ENCODE peak calls at places on chromosomes 11 and 22, in nine cellular contexts. U is left ventricle myocardium inferior, O is psoas muscle, A is prostate gland, I is uterus, T is tibial nerve, Y is HCT116, G is ascending aorta, B is PC-9. D is an unnamed sample.

GRCh38 chr11:14148653-14149273 is 186.2 kb downstream of the SPON1 start:
- DNase-seq in I (no peak), G (no peak), A (no peak), T (no peak), Y (peak; percentile 29), B (peak; percentile 49), O (no peak), U (no peak), D (no peak)

GRCh38 chr11:105937738-105938137 is 84.3 kb downstream of the MSANTD4 start:
- DNase-seq in U (no peak), B (no peak), T (no peak), Y (peak; percentile 31), I (no peak), G (no peak), A (no peak), O (no peak), D (no peak)

GRCh38 chr11:8068605-8069221 is 12.3 kb upstream of the TUB start:
- DNase-seq in O (peak; percentile 84), I (peak; percentile 71), G (no peak), A (no peak), T (peak; percentile 62), U (peak; percentile 46), B (peak; percentile 67), Y (no peak), D (peak; percentile 76)

GRCh38 chr22:30181459-30182353 is 64.9 kb downstream of the LIF start:
- DNase-seq in A (no peak), U (no peak), B (no peak), Y (no peak), I (no peak), T (no peak), O (no peak), G (no peak), D (no peak)

GRCh38 chr11:2137202-2138071 is 1.8 kb downstream of the IGF2 start:
- DNase-seq in Y (peak; percentile 36), I (peak; percentile 71), B (no peak), O (peak; percentile 81), G (no peak), U (peak; percentile 71), A (peak; percentile 43), T (peak; percentile 37), D (peak; percentile 72)

GRCh38 chr11:111334495-111335123 is 36.3 kb downstream of the POU2AF3 start:
- DNase-seq in U (no peak), G (no peak), I (no peak), T (no peak), B (peak; percentile 84), Y (no peak), O (no peak), A (peak; percentile 73), D (no peak)

GRCh38 chr11:116879789-116880402 is 42.5 kb upstream of the APOA1 start:
- DNase-seq in U (no peak), T (no peak), B (peak; percentile 65), Y (peak; percentile 51), I (peak; percentile 33), O (no peak), A (peak; percentile 26), G (no peak), D (peak; percentile 48)

GRCh38 chr11:66956689-66957290 is 1.4 kb downstream of the PC start:
- DNase-seq in I (no peak), G (no peak), A (no peak), U (no peak), B (peak; percentile 50), Y (no peak), T (peak; percentile 25), O (no peak), D (no peak)

GRCh38 chr22:26642465-26643367 is 14.7 kb upstream of the MIAT start:
- DNase-seq in I (no peak), Y (no peak), A (no peak), B (no peak), G (no peak), O (no peak), U (peak; percentile 32), T (no peak), D (peak; percentile 29)

GRCh38 chr22:30444632-30445437 is 19.3 kb downstream of the MTFP1 start:
- DNase-seq in U (no peak), O (no peak), A (no peak), Y (peak; percentile 54), T (no peak), B (no peak), I (no peak), G (no peak), D (no peak)

GRCh38 chr11:2434506-2435255 is 9.6 kb downstream of the TRPM5 start:
- DNase-seq in T (no peak), B (no peak), A (no peak), I (no peak), O (peak; percentile 18), G (no peak), U (no peak), Y (no peak), D (no peak)

GRCh38 chr11:12629601-12630313 is 44.5 kb upstream of the TEAD1 start:
- DNase-seq in O (no peak), G (no peak), A (no peak), I (no peak), B (no peak), U (no peak), Y (no peak), T (no peak), D (no peak)

GRCh38 chr11:133581091-133581490 is 48.8 kb upstream of the OPCML start:
- DNase-seq in O (no peak), I (no peak), U (no peak), A (no peak), G (no peak), T (no peak), Y (no peak), B (no peak), D (no peak)

GRCh38 chr11:85914425-85914824 is 59.2 kb downstream of the CCDC83 start:
- DNase-seq in G (no peak), T (no peak), I (no peak), O (no peak), A (no peak), Y (no peak), B (no peak), U (no peak), D (no peak)

DNA sequence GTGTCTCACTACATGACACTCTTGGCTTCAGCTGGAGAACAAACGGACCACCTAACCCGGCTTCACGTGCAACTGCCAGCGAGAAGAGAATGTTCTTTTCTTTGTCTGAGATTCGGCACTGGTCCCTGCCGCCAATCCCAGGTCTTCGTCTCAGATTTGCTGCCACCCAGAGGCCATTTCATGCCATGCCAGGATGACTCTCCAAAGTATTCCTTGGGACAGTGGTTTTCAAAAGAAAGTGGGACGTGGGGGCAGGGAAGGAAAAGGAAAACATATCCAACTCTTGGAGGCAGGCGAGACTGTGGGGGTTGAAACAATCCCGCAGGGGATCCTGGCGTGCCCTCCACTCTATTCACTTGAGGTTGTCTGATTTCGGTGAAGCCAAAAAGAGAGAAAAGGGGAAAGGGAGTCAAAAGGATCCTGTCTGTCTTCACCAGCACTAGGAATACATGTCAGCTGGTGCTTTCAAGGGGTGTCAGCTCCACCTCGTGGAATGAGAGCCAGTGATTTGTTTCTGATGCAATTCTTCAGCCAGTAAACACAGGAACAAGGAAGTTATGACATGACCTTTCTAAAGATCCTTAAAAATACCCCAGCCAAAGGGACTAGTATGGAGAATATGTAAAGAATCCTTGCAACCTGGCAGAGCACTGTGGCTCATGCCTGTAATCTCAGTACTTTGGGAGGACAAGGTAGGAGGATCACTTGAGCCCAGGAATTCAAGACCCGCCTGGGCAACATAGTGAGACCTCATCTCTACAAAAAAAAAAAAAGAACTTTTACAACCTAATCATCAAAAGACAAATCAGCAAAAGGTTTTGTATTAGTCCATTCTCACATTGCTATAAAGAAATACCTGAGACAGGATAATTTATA is 41.0 kb upstream of the APLNR start:
- DNase-seq in A (peak; percentile 75), T (peak; percentile 59), G (no peak), U (peak; percentile 67), O (peak; percentile 84), I (peak; percentile 71), B (peak; percentile 94), Y (peak; percentile 69), D (peak; percentile 81)
- H3K27ac ChIP-seq in A (peak overlapping the region; percentile 68), T (peak overlapping the region; percentile 46), G (no peak overlapping the region), U (peak overlapping the region; percentile 81), O (peak overlapping the region; percentile 73), I (peak overlapping the region; percentile 57), B (peak overlapping the region; percentile 90), Y (peak overlapping the region; percentile 4), D (peak overlapping the region; percentile 85)

DNA sequence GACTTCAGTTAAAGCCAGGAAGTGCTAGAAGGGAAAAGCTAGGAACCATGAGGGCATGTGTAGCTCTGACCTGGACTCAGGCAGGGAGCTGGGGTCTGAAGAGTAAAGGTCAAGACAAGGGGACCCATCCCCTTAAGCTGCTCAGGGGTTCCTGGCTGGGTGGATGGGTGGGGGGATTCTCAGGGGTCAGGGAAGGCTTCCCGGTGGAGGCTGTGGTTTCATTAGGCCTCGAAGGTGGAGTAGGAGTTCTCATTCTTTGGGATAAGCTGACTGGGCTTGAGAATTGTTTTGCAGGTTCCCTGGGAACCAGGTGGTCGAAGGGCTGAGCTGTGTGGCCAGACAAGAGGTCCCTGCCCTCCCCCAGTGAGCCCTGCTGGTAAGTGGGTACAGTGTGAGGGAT is 1.2 kb downstream of the PHETA2 start:
- DNase-seq in T (no peak), U (no peak), G (no peak), Y (no peak), I (no peak), A (no peak), B (no peak), O (peak; percentile 37), D (no peak)
- H3K4me3 ChIP-seq in T (no peak overlapping the region), U (peak overlapping the region; percentile 77), G (peak overlapping the region; percentile 70), Y (no peak overlapping the region), I (no peak overlapping the region), A (no peak overlapping the region), B (no peak overlapping the region), O (peak overlapping the region; percentile 82), D (peak overlapping the region; percentile 63)

GRCh38 chr22:44391481-44392445 is 79.0 kb upstream of the SHISAL1 start:
- DNase-seq in O (peak; percentile 6), A (no peak), I (peak; percentile 5), T (no peak), Y (no peak), B (peak; percentile 11), U (peak; percentile 1), G (no peak), D (no peak)
- H3K27me3 ChIP-seq in O (peaks cover 5% of the 10 kb centered on the region), A (no peaks in the 10 kb centered on the region), I (no peaks in the 10 kb centered on the region), T (no peaks in the 10 kb centered on the region), Y (peaks cover 18% of the 10 kb centered on the region), B (no peaks in the 10 kb centered on the region), U (peaks cover 46% of the 10 kb centered on the region), G (no peaks in the 10 kb centered on the region), D (peaks cover 32% of the 10 kb centered on the region)

GRCh38 chr22:22407061-22407460 is 101.5 kb downstream of the ZNF280B start:
- DNase-seq in A (no peak), Y (no peak), T (no peak), G (no peak), U (no peak), O (no peak), I (no peak), B (no peak), D (no peak)

GRCh38 chr22:22404598-22405284 is 103.8 kb downstream of the ZNF280B start:
- DNase-seq in O (no peak), I (no peak), A (no peak), T (no peak), B (no peak), G (no peak), U (no peak), Y (no peak), D (no peak)

GRCh38 chr22:22408731-22409696 is 99.5 kb downstream of the ZNF280B start:
- DNase-seq in T (no peak), Y (peak; percentile 33), I (no peak), O (no peak), G (no peak), A (no peak), B (no peak), U (no peak), D (no peak)

GRCh38 chr22:22408269-22408668 is 100.3 kb downstream of the ZNF280B start:
- DNase-seq in O (no peak), T (no peak), I (no peak), Y (no peak), A (no peak), B (no peak), G (no peak), U (no peak), D (no peak)

GRCh38 chr22:22406445-22406844 is 102.1 kb downstream of the ZNF280B start:
- DNase-seq in I (no peak), A (no peak), T (no peak), O (no peak), G (no peak), B (no peak), Y (no peak), U (no peak), D (no peak)
- H3K27ac ChIP-seq in I (no peak overlapping the region), A (no peak overlapping the region), T (no peak overlapping the region), O (no peak overlapping the region), G (no peak overlapping the region), B (no peak overlapping the region), Y (no peak overlapping the region), U (no peak overlapping the region), D (no peak overlapping the region)